ENCODE peak calls at places on chromosomes 13 and 19, in eight cellular contexts. One of them, this sample, is unnamed.

GRCh38 chr13:30486230-30487074 is 20.7 kb upstream of the HMGB1 start:
- DNase-seq in mesendoderm: peak; percentile 85
- DNase-seq in H9: peak; percentile 40
- DNase-seq in SK-N-SH: no peak
- DNase-seq in HepG2: no peak
- DNase-seq in astrocyte: peak; percentile 37
- DNase-seq in fibroblast of lung: peak; percentile 56
- DNase-seq in GM12878: no peak
- DNase-seq in this sample: peak; percentile 36

GRCh38 chr19:16315825-16316505 is 8.7 kb upstream of the KLF2 start:
- DNase-seq in mesendoderm: no peak
- DNase-seq in fibroblast of lung: peak; percentile 98
- DNase-seq in GM12878: no peak
- DNase-seq in H9: no peak
- DNase-seq in HepG2: no peak
- DNase-seq in SK-N-SH: no peak
- DNase-seq in astrocyte: peak; percentile 98
- DNase-seq in this sample: peak; percentile 79

GRCh38 chr19:29860492-29860891 is 48.7 kb downstream of the CCNE1 start:
- DNase-seq in SK-N-SH: no peak
- DNase-seq in H9: peak; percentile 54
- DNase-seq in GM12878: no peak
- DNase-seq in fibroblast of lung: no peak
- DNase-seq in astrocyte: no peak
- DNase-seq in mesendoderm: peak; percentile 82
- DNase-seq in HepG2: no peak
- DNase-seq in this sample: no peak

GRCh38 chr19:47309038-47309437 is 623 bp upstream of the C5AR1 start:
- DNase-seq in astrocyte: no peak
- DNase-seq in fibroblast of lung: peak; percentile 23
- DNase-seq in H9: no peak
- DNase-seq in mesendoderm: no peak
- DNase-seq in HepG2: no peak
- DNase-seq in GM12878: no peak
- DNase-seq in SK-N-SH: no peak
- DNase-seq in this sample: no peak

GRCh38 chr19:13220847-13221246 is 70.6 kb downstream of the IER2 start:
- DNase-seq in HepG2: no peak
- DNase-seq in fibroblast of lung: no peak
- DNase-seq in mesendoderm: no peak
- DNase-seq in GM12878: no peak
- DNase-seq in H9: no peak
- DNase-seq in astrocyte: no peak
- DNase-seq in SK-N-SH: no peak
- DNase-seq in this sample: no peak

GRCh38 chr13:73623281-73623680 is 510.9 kb downstream of the KLF12 start:
- DNase-seq in H9: no peak
- DNase-seq in HepG2: no peak
- DNase-seq in fibroblast of lung: no peak
- DNase-seq in SK-N-SH: no peak
- DNase-seq in GM12878: no peak
- DNase-seq in mesendoderm: no peak
- DNase-seq in astrocyte: no peak
- DNase-seq in this sample: no peak

GRCh38 chr19:54558339-54558738 is 15.3 kb upstream of the LILRA2 start:
- DNase-seq in GM12878: no peak
- DNase-seq in fibroblast of lung: no peak
- DNase-seq in H9: no peak
- DNase-seq in mesendoderm: no peak
- DNase-seq in SK-N-SH: no peak
- DNase-seq in HepG2: no peak
- DNase-seq in astrocyte: no peak
- DNase-seq in this sample: no peak

GRCh38 chr13:78608705-78609463 is 5.5 kb upstream of the POU4F1 start:
- DNase-seq in SK-N-SH: peak; percentile 60
- DNase-seq in mesendoderm: peak; percentile 26
- DNase-seq in GM12878: no peak
- DNase-seq in H9: peak; percentile 39
- DNase-seq in fibroblast of lung: no peak
- DNase-seq in astrocyte: no peak
- DNase-seq in HepG2: no peak
- DNase-seq in this sample: no peak

GRCh38 chr13:83943530-83944279 is 61.4 kb upstream of the SLITRK1 start:
- DNase-seq in fibroblast of lung: no peak
- DNase-seq in H9: no peak
- DNase-seq in mesendoderm: peak; percentile 22
- DNase-seq in SK-N-SH: no peak
- DNase-seq in GM12878: no peak
- DNase-seq in HepG2: peak; percentile 0
- DNase-seq in astrocyte: no peak
- DNase-seq in this sample: no peak

GRCh38 chr19:34120846-34121639 is 51.3 kb upstream of the LSM14A start:
- DNase-seq in SK-N-SH: peak; percentile 65
- DNase-seq in H9: peak; percentile 57
- DNase-seq in astrocyte: peak; percentile 16
- DNase-seq in GM12878: no peak
- DNase-seq in mesendoderm: peak; percentile 63
- DNase-seq in HepG2: peak; percentile 30
- DNase-seq in fibroblast of lung: peak; percentile 34
- DNase-seq in this sample: peak; percentile 48

GRCh38 chr19:3211191-3211590 is 13.3 kb upstream of the CELF5 start:
- DNase-seq in astrocyte: no peak
- DNase-seq in GM12878: no peak
- DNase-seq in fibroblast of lung: no peak
- DNase-seq in HepG2: no peak
- DNase-seq in H9: no peak
- DNase-seq in SK-N-SH: no peak
- DNase-seq in mesendoderm: no peak
- DNase-seq in this sample: no peak

GRCh38 chr19:3210347-3211017 is 14.0 kb upstream of the CELF5 start:
- DNase-seq in H9: peak; percentile 82
- DNase-seq in SK-N-SH: peak; percentile 90
- DNase-seq in astrocyte: no peak
- DNase-seq in fibroblast of lung: no peak
- DNase-seq in GM12878: no peak
- DNase-seq in HepG2: peak; percentile 29
- DNase-seq in mesendoderm: peak; percentile 54
- DNase-seq in this sample: peak; percentile 52

GRCh38 chr19:3208317-3209207 is 15.9 kb upstream of the CELF5 start:
- DNase-seq in astrocyte: no peak
- DNase-seq in HepG2: no peak
- DNase-seq in SK-N-SH: no peak
- DNase-seq in GM12878: no peak
- DNase-seq in fibroblast of lung: no peak
- DNase-seq in mesendoderm: no peak
- DNase-seq in H9: no peak
- DNase-seq in this sample: no peak

GRCh38 chr19:3216874-3217273 is 7.6 kb upstream of the CELF5 start:
- DNase-seq in HepG2: no peak
- DNase-seq in H9: no peak
- DNase-seq in fibroblast of lung: no peak
- DNase-seq in mesendoderm: no peak
- DNase-seq in GM12878: no peak
- DNase-seq in astrocyte: no peak
- DNase-seq in SK-N-SH: no peak
- DNase-seq in this sample: no peak

DNA sequence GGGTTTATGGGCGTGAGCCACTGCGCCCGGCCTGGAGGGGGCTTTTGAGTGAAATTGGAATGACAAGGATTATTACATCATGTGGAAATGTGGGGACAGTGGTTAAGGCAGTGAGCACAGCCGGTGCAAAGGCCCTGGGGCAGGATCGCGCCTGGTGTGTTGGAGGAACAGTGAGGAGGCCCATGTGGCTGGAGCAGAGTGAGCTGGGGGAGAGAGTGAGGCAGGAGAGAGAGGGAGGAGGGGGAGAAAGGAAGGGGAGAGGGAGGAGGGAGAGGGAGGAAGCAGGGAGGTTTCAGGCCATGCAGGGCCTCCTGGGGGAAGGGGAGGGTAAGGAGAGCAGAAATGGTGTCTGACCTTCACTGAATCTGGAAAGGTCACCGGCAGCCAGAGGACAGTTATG is 11.3 kb upstream of the CELF5 start:
- DNase-seq in HepG2: no peak
- DNase-seq in H9: no peak
- DNase-seq in mesendoderm: no peak
- DNase-seq in GM12878: no peak
- DNase-seq in fibroblast of lung: no peak
- DNase-seq in SK-N-SH: no peak
- DNase-seq in astrocyte: no peak
- DNase-seq in this sample: no peak
- H3K4me2 ChIP-seq in HepG2: no peak overlapping the region
- H3K4me2 ChIP-seq in H9: no peak overlapping the region
- H3K4me2 ChIP-seq in mesendoderm: no peak overlapping the region
- H3K4me2 ChIP-seq in GM12878: no peak overlapping the region
- H3K4me2 ChIP-seq in fibroblast of lung: no peak overlapping the region
- H3K4me2 ChIP-seq in SK-N-SH: no peak overlapping the region
- H3K4me2 ChIP-seq in astrocyte: no peak overlapping the region
- H3K4me2 ChIP-seq in this sample: no peak overlapping the region

GRCh38 chr13:51244637-51245405 is 22.6 kb downstream of the FAM124A start:
- DNase-seq in mesendoderm: peak; percentile 38
- DNase-seq in SK-N-SH: no peak
- DNase-seq in fibroblast of lung: no peak
- DNase-seq in H9: peak; percentile 65
- DNase-seq in astrocyte: no peak
- DNase-seq in GM12878: no peak
- DNase-seq in HepG2: no peak
- DNase-seq in this sample: no peak

GRCh38 chr13:51246005-51246404 is 23.8 kb downstream of the FAM124A start:
- DNase-seq in GM12878: no peak
- DNase-seq in mesendoderm: no peak
- DNase-seq in SK-N-SH: peak; percentile 78
- DNase-seq in H9: no peak
- DNase-seq in HepG2: no peak
- DNase-seq in fibroblast of lung: no peak
- DNase-seq in astrocyte: no peak
- DNase-seq in this sample: no peak

GRCh38 chr13:51249254-51249653 is 27.1 kb downstream of the FAM124A start:
- DNase-seq in astrocyte: peak; percentile 27
- DNase-seq in H9: no peak
- DNase-seq in mesendoderm: no peak
- DNase-seq in fibroblast of lung: peak; percentile 30
- DNase-seq in HepG2: no peak
- DNase-seq in SK-N-SH: no peak
- DNase-seq in GM12878: no peak
- DNase-seq in this sample: no peak

GRCh38 chr13:51245583-51245982 is 23.4 kb downstream of the FAM124A start:
- DNase-seq in fibroblast of lung: no peak
- DNase-seq in SK-N-SH: no peak
- DNase-seq in H9: no peak
- DNase-seq in mesendoderm: no peak
- DNase-seq in GM12878: no peak
- DNase-seq in astrocyte: no peak
- DNase-seq in HepG2: no peak
- DNase-seq in this sample: no peak

GRCh38 chr13:51246411-51247298 is 24.5 kb downstream of the FAM124A start:
- DNase-seq in GM12878: no peak
- DNase-seq in fibroblast of lung: no peak
- DNase-seq in SK-N-SH: peak; percentile 80
- DNase-seq in mesendoderm: no peak
- DNase-seq in HepG2: no peak
- DNase-seq in astrocyte: no peak
- DNase-seq in H9: no peak
- DNase-seq in this sample: no peak
- H3K27ac ChIP-seq in GM12878: no peak overlapping the region
- H3K27ac ChIP-seq in fibroblast of lung: no peak overlapping the region
- H3K27ac ChIP-seq in SK-N-SH: peak overlapping the region; percentile 85
- H3K27ac ChIP-seq in mesendoderm: no peak overlapping the region
- H3K27ac ChIP-seq in HepG2: no peak overlapping the region
- H3K27ac ChIP-seq in astrocyte: no peak overlapping the region
- H3K27ac ChIP-seq in H9: no peak overlapping the region
- H3K27ac ChIP-seq in this sample: no peak overlapping the region

DNA sequence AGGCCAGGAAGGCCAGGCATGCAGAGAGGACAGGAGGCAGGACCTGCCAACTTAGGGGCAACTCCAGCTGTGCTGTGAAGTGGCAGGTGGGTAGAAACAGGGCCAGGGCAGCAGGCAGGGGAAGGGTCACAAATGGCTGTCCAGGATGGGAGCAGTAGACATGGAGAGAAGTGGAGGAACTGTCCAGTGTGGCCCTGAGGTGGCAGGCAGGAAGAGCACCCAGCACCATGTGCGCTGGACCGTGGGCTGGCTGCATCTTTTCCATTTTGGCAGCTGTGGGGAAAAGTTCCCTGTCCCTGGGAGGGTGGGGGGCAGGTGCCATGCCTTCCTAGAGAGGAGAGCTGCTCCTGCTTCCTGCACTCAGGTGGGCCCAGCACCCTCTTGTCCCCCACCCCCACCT is 13.8 kb downstream of the DEDD2 start:
- DNase-seq in astrocyte: no peak
- DNase-seq in GM12878: no peak
- DNase-seq in H9: no peak
- DNase-seq in HepG2: no peak
- DNase-seq in SK-N-SH: no peak
- DNase-seq in fibroblast of lung: no peak
- DNase-seq in mesendoderm: no peak
- DNase-seq in this sample: no peak
- H3K4me2 ChIP-seq in astrocyte: no peak overlapping the region
- H3K4me2 ChIP-seq in GM12878: no peak overlapping the region
- H3K4me2 ChIP-seq in H9: no peak overlapping the region
- H3K4me2 ChIP-seq in HepG2: no peak overlapping the region
- H3K4me2 ChIP-seq in SK-N-SH: no peak overlapping the region
- H3K4me2 ChIP-seq in fibroblast of lung: no peak overlapping the region
- H3K4me2 ChIP-seq in mesendoderm: no peak overlapping the region
- H3K4me2 ChIP-seq in this sample: no peak overlapping the region

GRCh38 chr13:112752211-112752610 is 62.4 kb downstream of the ATP11A start:
- DNase-seq in H9: no peak
- DNase-seq in astrocyte: no peak
- DNase-seq in HepG2: no peak
- DNase-seq in GM12878: no peak
- DNase-seq in mesendoderm: no peak
- DNase-seq in SK-N-SH: no peak
- DNase-seq in fibroblast of lung: no peak
- DNase-seq in this sample: no peak

GRCh38 chr13:112753868-112754267 is 64.0 kb downstream of the ATP11A start:
- DNase-seq in astrocyte: no peak
- DNase-seq in SK-N-SH: no peak
- DNase-seq in mesendoderm: no peak
- DNase-seq in fibroblast of lung: no peak
- DNase-seq in H9: no peak
- DNase-seq in GM12878: no peak
- DNase-seq in HepG2: no peak
- DNase-seq in this sample: no peak

GRCh38 chr13:112752711-112753541 is 63.1 kb downstream of the ATP11A start:
- DNase-seq in GM12878: no peak
- DNase-seq in SK-N-SH: no peak
- DNase-seq in HepG2: no peak
- DNase-seq in astrocyte: peak; percentile 33
- DNase-seq in fibroblast of lung: peak; percentile 45
- DNase-seq in mesendoderm: no peak
- DNase-seq in H9: no peak
- DNase-seq in this sample: no peak

GRCh38 chr13:112750570-112750969 is 60.7 kb downstream of the ATP11A start:
- DNase-seq in H9: no peak
- DNase-seq in HepG2: no peak
- DNase-seq in SK-N-SH: no peak
- DNase-seq in astrocyte: no peak
- DNase-seq in GM12878: no peak
- DNase-seq in mesendoderm: no peak
- DNase-seq in fibroblast of lung: no peak
- DNase-seq in this sample: no peak

GRCh38 chr13:112751617-112752016 is 61.8 kb downstream of the ATP11A start:
- DNase-seq in H9: no peak
- DNase-seq in fibroblast of lung: no peak
- DNase-seq in astrocyte: no peak
- DNase-seq in HepG2: no peak
- DNase-seq in mesendoderm: no peak
- DNase-seq in SK-N-SH: no peak
- DNase-seq in GM12878: no peak
- DNase-seq in this sample: no peak
- H3K27ac ChIP-seq in H9: no peak overlapping the region
- H3K27ac ChIP-seq in fibroblast of lung: no peak overlapping the region
- H3K27ac ChIP-seq in astrocyte: no peak overlapping the region
- H3K27ac ChIP-seq in HepG2: no peak overlapping the region
- H3K27ac ChIP-seq in mesendoderm: no peak overlapping the region
- H3K27ac ChIP-seq in SK-N-SH: no peak overlapping the region
- H3K27ac ChIP-seq in GM12878: no peak overlapping the region
- H3K27ac ChIP-seq in this sample: no peak overlapping the region

This sample was measured in hepatocyte.